ENCODE peak calls at places on chromosomes 7 and 10, in ten cellular contexts. One of them, this sample, is unnamed.

GRCh38 chr10:108850138-108850854 is 1073.0 kb downstream of the XPNPEP1 start:
- DNase-seq in midbrain: no peak
- DNase-seq in neural crest cell: no peak
- DNase-seq in GM04504: no peak
- DNase-seq in T follicular helper cell: no peak
- DNase-seq in testis: no peak
- DNase-seq in stimulated activated CD8-positive, alpha-beta memory T cell treated with anti-CD3 and anti-CD28 coated beads, Interleukin-4, amount 100 ng/mL, for 1 hour: no peak
- DNase-seq in GM23248: no peak
- DNase-seq in amniotic epithelial cell: no peak
- DNase-seq in posterior vena cava: no peak
- DNase-seq in this sample: no peak

GRCh38 chr7:71538210-71538609 is 406.3 kb downstream of the GALNT17 start:
- DNase-seq in GM04504: no peak
- DNase-seq in amniotic epithelial cell: no peak
- DNase-seq in posterior vena cava: no peak
- DNase-seq in midbrain: no peak
- DNase-seq in GM23248: no peak
- DNase-seq in T follicular helper cell: no peak
- DNase-seq in neural crest cell: no peak
- DNase-seq in stimulated activated CD8-positive, alpha-beta memory T cell treated with anti-CD3 and anti-CD28 coated beads, Interleukin-4, amount 100 ng/mL, for 1 hour: no peak
- DNase-seq in testis: no peak
- DNase-seq in this sample: no peak

GRCh38 chr7:83655951-83656556 is 7.1 kb upstream of the SEMA3E start:
- DNase-seq in stimulated activated CD8-positive, alpha-beta memory T cell treated with anti-CD3 and anti-CD28 coated beads, Interleukin-4, amount 100 ng/mL, for 1 hour: no peak
- DNase-seq in T follicular helper cell: no peak
- DNase-seq in GM04504: peak; percentile 17
- DNase-seq in posterior vena cava: no peak
- DNase-seq in GM23248: peak; percentile 74
- DNase-seq in midbrain: peak; percentile 26
- DNase-seq in testis: peak; percentile 63
- DNase-seq in neural crest cell: peak; percentile 40
- DNase-seq in amniotic epithelial cell: peak; percentile 53
- DNase-seq in this sample: peak; percentile 67

GRCh38 chr7:137880432-137880831 is 33.7 kb upstream of the DGKI start:
- DNase-seq in testis: no peak
- DNase-seq in midbrain: no peak
- DNase-seq in neural crest cell: no peak
- DNase-seq in stimulated activated CD8-positive, alpha-beta memory T cell treated with anti-CD3 and anti-CD28 coated beads, Interleukin-4, amount 100 ng/mL, for 1 hour: no peak
- DNase-seq in amniotic epithelial cell: peak; percentile 91
- DNase-seq in GM04504: peak; percentile 86
- DNase-seq in posterior vena cava: no peak
- DNase-seq in T follicular helper cell: no peak
- DNase-seq in GM23248: peak; percentile 96
- DNase-seq in this sample: no peak

GRCh38 chr10:80158126-80158525 is 25.6 kb downstream of the PLAC9 start:
- DNase-seq in testis: no peak
- DNase-seq in T follicular helper cell: no peak
- DNase-seq in amniotic epithelial cell: no peak
- DNase-seq in posterior vena cava: no peak
- DNase-seq in GM04504: no peak
- DNase-seq in neural crest cell: no peak
- DNase-seq in stimulated activated CD8-positive, alpha-beta memory T cell treated with anti-CD3 and anti-CD28 coated beads, Interleukin-4, amount 100 ng/mL, for 1 hour: no peak
- DNase-seq in midbrain: no peak
- DNase-seq in GM23248: no peak
- DNase-seq in this sample: no peak

GRCh38 chr7:2665359-2665791 is 22.6 kb upstream of the AMZ1 start:
- DNase-seq in amniotic epithelial cell: no peak
- DNase-seq in GM23248: no peak
- DNase-seq in GM04504: no peak
- DNase-seq in stimulated activated CD8-positive, alpha-beta memory T cell treated with anti-CD3 and anti-CD28 coated beads, Interleukin-4, amount 100 ng/mL, for 1 hour: no peak
- DNase-seq in posterior vena cava: no peak
- DNase-seq in T follicular helper cell: no peak
- DNase-seq in testis: no peak
- DNase-seq in midbrain: no peak
- DNase-seq in neural crest cell: no peak
- DNase-seq in this sample: peak; percentile 43

GRCh38 chr7:134186801-134187200 is 59.7 kb downstream of the LRGUK start:
- DNase-seq in GM04504: no peak
- DNase-seq in neural crest cell: no peak
- DNase-seq in midbrain: no peak
- DNase-seq in posterior vena cava: no peak
- DNase-seq in testis: no peak
- DNase-seq in GM23248: no peak
- DNase-seq in stimulated activated CD8-positive, alpha-beta memory T cell treated with anti-CD3 and anti-CD28 coated beads, Interleukin-4, amount 100 ng/mL, for 1 hour: no peak
- DNase-seq in amniotic epithelial cell: no peak
- DNase-seq in T follicular helper cell: no peak
- DNase-seq in this sample: no peak

GRCh38 chr10:4391683-4392082 is 434.3 kb upstream of the AKR1E2 start:
- DNase-seq in GM23248: no peak
- DNase-seq in neural crest cell: no peak
- DNase-seq in T follicular helper cell: no peak
- DNase-seq in stimulated activated CD8-positive, alpha-beta memory T cell treated with anti-CD3 and anti-CD28 coated beads, Interleukin-4, amount 100 ng/mL, for 1 hour: no peak
- DNase-seq in midbrain: no peak
- DNase-seq in GM04504: no peak
- DNase-seq in amniotic epithelial cell: no peak
- DNase-seq in posterior vena cava: no peak
- DNase-seq in testis: no peak
- DNase-seq in this sample: peak; percentile 3

GRCh38 chr10:80409121-80409520 is 770 bp downstream of the PRXL2A start:
- DNase-seq in stimulated activated CD8-positive, alpha-beta memory T cell treated with anti-CD3 and anti-CD28 coated beads, Interleukin-4, amount 100 ng/mL, for 1 hour: no peak
- DNase-seq in testis: no peak
- DNase-seq in GM23248: no peak
- DNase-seq in posterior vena cava: no peak
- DNase-seq in T follicular helper cell: no peak
- DNase-seq in neural crest cell: no peak
- DNase-seq in midbrain: no peak
- DNase-seq in amniotic epithelial cell: no peak
- DNase-seq in GM04504: no peak
- DNase-seq in this sample: peak; percentile 15

GRCh38 chr10:22460101-22460500 is 114.8 kb downstream of the SPAG6 start:
- DNase-seq in testis: no peak
- DNase-seq in stimulated activated CD8-positive, alpha-beta memory T cell treated with anti-CD3 and anti-CD28 coated beads, Interleukin-4, amount 100 ng/mL, for 1 hour: no peak
- DNase-seq in T follicular helper cell: no peak
- DNase-seq in GM23248: no peak
- DNase-seq in midbrain: no peak
- DNase-seq in posterior vena cava: no peak
- DNase-seq in neural crest cell: no peak
- DNase-seq in amniotic epithelial cell: no peak
- DNase-seq in GM04504: no peak
- DNase-seq in this sample: no peak

GRCh38 chr10:11017575-11018425 is at the start of gene CELF2:
- DNase-seq in posterior vena cava: peak; percentile 84
- DNase-seq in testis: peak; percentile 58
- DNase-seq in stimulated activated CD8-positive, alpha-beta memory T cell treated with anti-CD3 and anti-CD28 coated beads, Interleukin-4, amount 100 ng/mL, for 1 hour: no peak
- DNase-seq in GM23248: peak; percentile 60
- DNase-seq in midbrain: peak; percentile 40
- DNase-seq in neural crest cell: peak; percentile 53
- DNase-seq in amniotic epithelial cell: no peak
- DNase-seq in GM04504: no peak
- DNase-seq in T follicular helper cell: peak; percentile 43
- DNase-seq in this sample: peak; percentile 57

GRCh38 chr10:81725851-81726250 is 149.1 kb upstream of the NRG3 start:
- DNase-seq in GM04504: no peak
- DNase-seq in amniotic epithelial cell: no peak
- DNase-seq in T follicular helper cell: no peak
- DNase-seq in midbrain: no peak
- DNase-seq in testis: no peak
- DNase-seq in posterior vena cava: no peak
- DNase-seq in GM23248: no peak
- DNase-seq in stimulated activated CD8-positive, alpha-beta memory T cell treated with anti-CD3 and anti-CD28 coated beads, Interleukin-4, amount 100 ng/mL, for 1 hour: no peak
- DNase-seq in neural crest cell: no peak
- DNase-seq in this sample: no peak

GRCh38 chr10:19488592-19489280 is 327.5 kb upstream of the PLXDC2 start:
- DNase-seq in midbrain: peak; percentile 40
- DNase-seq in neural crest cell: peak; percentile 62
- DNase-seq in GM23248: peak; percentile 32
- DNase-seq in stimulated activated CD8-positive, alpha-beta memory T cell treated with anti-CD3 and anti-CD28 coated beads, Interleukin-4, amount 100 ng/mL, for 1 hour: no peak
- DNase-seq in testis: peak; percentile 72
- DNase-seq in T follicular helper cell: no peak
- DNase-seq in GM04504: peak; percentile 3
- DNase-seq in amniotic epithelial cell: peak; percentile 59
- DNase-seq in posterior vena cava: peak; percentile 85
- DNase-seq in this sample: peak; percentile 14

GRCh38 chr10:82982110-82982608 is 1107.2 kb downstream of the NRG3 start:
- DNase-seq in stimulated activated CD8-positive, alpha-beta memory T cell treated with anti-CD3 and anti-CD28 coated beads, Interleukin-4, amount 100 ng/mL, for 1 hour: no peak
- DNase-seq in T follicular helper cell: no peak
- DNase-seq in posterior vena cava: no peak
- DNase-seq in amniotic epithelial cell: peak; percentile 88
- DNase-seq in neural crest cell: no peak
- DNase-seq in GM04504: peak; percentile 95
- DNase-seq in midbrain: no peak
- DNase-seq in GM23248: peak; percentile 91
- DNase-seq in testis: no peak
- DNase-seq in this sample: no peak

GRCh38 chr7:106111671-106112117 is 418 bp downstream of the SYPL1 start:
- DNase-seq in posterior vena cava: peak; percentile 91
- DNase-seq in T follicular helper cell: peak; percentile 12
- DNase-seq in amniotic epithelial cell: peak; percentile 76
- DNase-seq in neural crest cell: no peak
- DNase-seq in GM23248: peak; percentile 80
- DNase-seq in testis: peak; percentile 38
- DNase-seq in GM04504: peak; percentile 57
- DNase-seq in stimulated activated CD8-positive, alpha-beta memory T cell treated with anti-CD3 and anti-CD28 coated beads, Interleukin-4, amount 100 ng/mL, for 1 hour: no peak
- DNase-seq in midbrain: peak; percentile 71
- DNase-seq in this sample: peak; percentile 75

GRCh38 chr10:100155936-100156335 is 29.9 kb downstream of the ERLIN1 start:
- DNase-seq in GM23248: no peak
- DNase-seq in posterior vena cava: no peak
- DNase-seq in testis: no peak
- DNase-seq in neural crest cell: no peak
- DNase-seq in stimulated activated CD8-positive, alpha-beta memory T cell treated with anti-CD3 and anti-CD28 coated beads, Interleukin-4, amount 100 ng/mL, for 1 hour: no peak
- DNase-seq in amniotic epithelial cell: no peak
- DNase-seq in GM04504: no peak
- DNase-seq in midbrain: no peak
- DNase-seq in T follicular helper cell: no peak
- DNase-seq in this sample: no peak

GRCh38 chr7:77388055-77388454 is 28.1 kb downstream of the GSAP start:
- DNase-seq in amniotic epithelial cell: no peak
- DNase-seq in T follicular helper cell: no peak
- DNase-seq in midbrain: no peak
- DNase-seq in GM04504: no peak
- DNase-seq in stimulated activated CD8-positive, alpha-beta memory T cell treated with anti-CD3 and anti-CD28 coated beads, Interleukin-4, amount 100 ng/mL, for 1 hour: no peak
- DNase-seq in posterior vena cava: no peak
- DNase-seq in testis: no peak
- DNase-seq in neural crest cell: no peak
- DNase-seq in GM23248: no peak
- DNase-seq in this sample: no peak

GRCh38 chr7:155090647-155091046 is 20.5 kb downstream of the HTR5A start:
- DNase-seq in testis: no peak
- DNase-seq in stimulated activated CD8-positive, alpha-beta memory T cell treated with anti-CD3 and anti-CD28 coated beads, Interleukin-4, amount 100 ng/mL, for 1 hour: no peak
- DNase-seq in amniotic epithelial cell: no peak
- DNase-seq in GM23248: no peak
- DNase-seq in GM04504: no peak
- DNase-seq in neural crest cell: no peak
- DNase-seq in posterior vena cava: no peak
- DNase-seq in T follicular helper cell: no peak
- DNase-seq in midbrain: no peak
- DNase-seq in this sample: no peak

GRCh38 chr7:66597472-66597871 is 31.2 kb upstream of the KCTD7 start:
- DNase-seq in midbrain: no peak
- DNase-seq in posterior vena cava: no peak
- DNase-seq in stimulated activated CD8-positive, alpha-beta memory T cell treated with anti-CD3 and anti-CD28 coated beads, Interleukin-4, amount 100 ng/mL, for 1 hour: no peak
- DNase-seq in testis: no peak
- DNase-seq in T follicular helper cell: no peak
- DNase-seq in neural crest cell: no peak
- DNase-seq in GM04504: no peak
- DNase-seq in amniotic epithelial cell: no peak
- DNase-seq in GM23248: no peak
- DNase-seq in this sample: no peak

GRCh38 chr7:80155374-80155773 is 20.7 kb downstream of the GNAI1 start:
- DNase-seq in posterior vena cava: no peak
- DNase-seq in testis: no peak
- DNase-seq in GM23248: no peak
- DNase-seq in neural crest cell: no peak
- DNase-seq in stimulated activated CD8-positive, alpha-beta memory T cell treated with anti-CD3 and anti-CD28 coated beads, Interleukin-4, amount 100 ng/mL, for 1 hour: no peak
- DNase-seq in T follicular helper cell: no peak
- DNase-seq in amniotic epithelial cell: no peak
- DNase-seq in GM04504: no peak
- DNase-seq in midbrain: no peak
- DNase-seq in this sample: no peak

GRCh38 chr10:25026463-25026862 is 10.1 kb downstream of the THNSL1 start:
- DNase-seq in stimulated activated CD8-positive, alpha-beta memory T cell treated with anti-CD3 and anti-CD28 coated beads, Interleukin-4, amount 100 ng/mL, for 1 hour: no peak
- DNase-seq in testis: no peak
- DNase-seq in neural crest cell: no peak
- DNase-seq in GM04504: no peak
- DNase-seq in posterior vena cava: no peak
- DNase-seq in amniotic epithelial cell: peak; percentile 58
- DNase-seq in T follicular helper cell: no peak
- DNase-seq in midbrain: peak; percentile 57
- DNase-seq in GM23248: no peak
- DNase-seq in this sample: no peak

GRCh38 chr10:126670886-126671285 is 393 bp upstream of the C10orf90 start:
- DNase-seq in posterior vena cava: no peak
- DNase-seq in GM23248: no peak
- DNase-seq in GM04504: no peak
- DNase-seq in testis: no peak
- DNase-seq in neural crest cell: no peak
- DNase-seq in T follicular helper cell: no peak
- DNase-seq in amniotic epithelial cell: no peak
- DNase-seq in stimulated activated CD8-positive, alpha-beta memory T cell treated with anti-CD3 and anti-CD28 coated beads, Interleukin-4, amount 100 ng/mL, for 1 hour: no peak
- DNase-seq in midbrain: peak; percentile 89
- DNase-seq in this sample: no peak

GRCh38 chr7:93551063-93551895 is 23.2 kb downstream of the CALCR start:
- DNase-seq in GM23248: peak; percentile 78
- DNase-seq in GM04504: peak; percentile 6
- DNase-seq in T follicular helper cell: no peak
- DNase-seq in midbrain: no peak
- DNase-seq in neural crest cell: no peak
- DNase-seq in stimulated activated CD8-positive, alpha-beta memory T cell treated with anti-CD3 and anti-CD28 coated beads, Interleukin-4, amount 100 ng/mL, for 1 hour: no peak
- DNase-seq in posterior vena cava: no peak
- DNase-seq in testis: peak; percentile 23
- DNase-seq in amniotic epithelial cell: peak; percentile 57
- DNase-seq in this sample: peak; percentile 63

GRCh38 chr10:123522702-123523312 is 143.3 kb upstream of the GPR26 start:
- DNase-seq in neural crest cell: no peak
- DNase-seq in midbrain: no peak
- DNase-seq in GM23248: no peak
- DNase-seq in testis: no peak
- DNase-seq in T follicular helper cell: no peak
- DNase-seq in posterior vena cava: no peak
- DNase-seq in amniotic epithelial cell: no peak
- DNase-seq in stimulated activated CD8-positive, alpha-beta memory T cell treated with anti-CD3 and anti-CD28 coated beads, Interleukin-4, amount 100 ng/mL, for 1 hour: no peak
- DNase-seq in GM04504: no peak
- DNase-seq in this sample: no peak

GRCh38 chr10:89001428-89002072 is 11.0 kb downstream of the FAS start:
- DNase-seq in posterior vena cava: no peak
- DNase-seq in testis: no peak
- DNase-seq in GM23248: peak; percentile 34
- DNase-seq in amniotic epithelial cell: no peak
- DNase-seq in stimulated activated CD8-positive, alpha-beta memory T cell treated with anti-CD3 and anti-CD28 coated beads, Interleukin-4, amount 100 ng/mL, for 1 hour: no peak
- DNase-seq in T follicular helper cell: no peak
- DNase-seq in midbrain: peak; percentile 10
- DNase-seq in neural crest cell: no peak
- DNase-seq in GM04504: no peak
- DNase-seq in this sample: no peak

GRCh38 chr7:99631311-99632109 is 14.8 kb downstream of the ZSCAN25 start:
- DNase-seq in stimulated activated CD8-positive, alpha-beta memory T cell treated with anti-CD3 and anti-CD28 coated beads, Interleukin-4, amount 100 ng/mL, for 1 hour: no peak
- DNase-seq in GM04504: no peak
- DNase-seq in amniotic epithelial cell: peak; percentile 23
- DNase-seq in testis: peak; percentile 61
- DNase-seq in posterior vena cava: no peak
- DNase-seq in GM23248: peak; percentile 38
- DNase-seq in midbrain: no peak
- DNase-seq in T follicular helper cell: no peak
- DNase-seq in neural crest cell: no peak
- DNase-seq in this sample: no peak

GRCh38 chr10:85787393-85787792 is 579.2 kb downstream of the GRID1 start:
- DNase-seq in neural crest cell: no peak
- DNase-seq in GM04504: no peak
- DNase-seq in T follicular helper cell: no peak
- DNase-seq in testis: no peak
- DNase-seq in stimulated activated CD8-positive, alpha-beta memory T cell treated with anti-CD3 and anti-CD28 coated beads, Interleukin-4, amount 100 ng/mL, for 1 hour: no peak
- DNase-seq in midbrain: no peak
- DNase-seq in amniotic epithelial cell: no peak
- DNase-seq in GM23248: no peak
- DNase-seq in posterior vena cava: no peak
- DNase-seq in this sample: no peak

GRCh38 chr10:110525349-110526260 is 27.9 kb downstream of the DUSP5 start:
- DNase-seq in posterior vena cava: no peak
- DNase-seq in testis: no peak
- DNase-seq in GM04504: peak; percentile 38
- DNase-seq in stimulated activated CD8-positive, alpha-beta memory T cell treated with anti-CD3 and anti-CD28 coated beads, Interleukin-4, amount 100 ng/mL, for 1 hour: no peak
- DNase-seq in midbrain: no peak
- DNase-seq in amniotic epithelial cell: no peak
- DNase-seq in GM23248: peak; percentile 91
- DNase-seq in neural crest cell: no peak
- DNase-seq in T follicular helper cell: no peak
- DNase-seq in this sample: no peak